ENCODE peak calls at places on chromosomes 2 and 18, in four cellular contexts. One of them, this sample, is unnamed.

GRCh38 chr2:37376421-37377186 is 32.2 kb downstream of the QPCT start:
- DNase-seq in suprapubic skin: peak
- DNase-seq in OCI-LY7: peak
- DNase-seq in HTR-8/SVneo: peak
- DNase-seq in this sample: no peak

GRCh38 chr2:71154798-71155197 is 24.4 kb downstream of the MPHOSPH10 start:
- DNase-seq in suprapubic skin: no peak
- DNase-seq in HTR-8/SVneo: peak
- DNase-seq in OCI-LY7: peak
- DNase-seq in this sample: no peak

GRCh38 chr2:48600204-48600813 is 17.3 kb upstream of the GTF2A1L start:
- DNase-seq in suprapubic skin: no peak
- DNase-seq in HTR-8/SVneo: peak
- DNase-seq in OCI-LY7: peak
- DNase-seq in this sample: no peak

GRCh38 chr18:21599585-21600525 is 649 bp downstream of the ESCO1 start:
- DNase-seq in OCI-LY7: peak
- DNase-seq in HTR-8/SVneo: peak
- DNase-seq in suprapubic skin: no peak
- DNase-seq in this sample: no peak

GRCh38 chr18:38900445-38900844 is 1334.8 kb upstream of the CELF4 start:
- DNase-seq in suprapubic skin: no peak
- DNase-seq in OCI-LY7: no peak
- DNase-seq in HTR-8/SVneo: no peak
- DNase-seq in this sample: no peak

GRCh38 chr18:711693-712400 is 583 bp downstream of the ENOSF1 start:
- DNase-seq in suprapubic skin: peak
- DNase-seq in HTR-8/SVneo: peak
- DNase-seq in OCI-LY7: peak
- DNase-seq in this sample: peak

GRCh38 chr2:54063967-54064535 is 51.4 kb upstream of the ACYP2 start:
- DNase-seq in HTR-8/SVneo: no peak
- DNase-seq in OCI-LY7: no peak
- DNase-seq in suprapubic skin: no peak
- DNase-seq in this sample: no peak

GRCh38 chr18:8349608-8350323 is 259.5 kb upstream of the RAB12 start:
- DNase-seq in HTR-8/SVneo: no peak
- DNase-seq in OCI-LY7: no peak
- DNase-seq in suprapubic skin: no peak
- DNase-seq in this sample: no peak

GRCh38 chr2:35614640-35615039 is 740.9 kb upstream of the CRIM1 start:
- DNase-seq in OCI-LY7: no peak
- DNase-seq in HTR-8/SVneo: no peak
- DNase-seq in suprapubic skin: no peak
- DNase-seq in this sample: no peak

GRCh38 chr2:74297391-74297790 is 45.8 kb downstream of the SLC4A5 start:
- DNase-seq in HTR-8/SVneo: no peak
- DNase-seq in OCI-LY7: peak
- DNase-seq in suprapubic skin: no peak
- DNase-seq in this sample: no peak

GRCh38 chr18:68837665-68838390 is 39.9 kb downstream of the CCDC102B start:
- DNase-seq in HTR-8/SVneo: no peak
- DNase-seq in suprapubic skin: no peak
- DNase-seq in OCI-LY7: no peak
- DNase-seq in this sample: no peak

GRCh38 chr2:101961287-101962242 is 30.2 kb upstream of the IL1R2 start:
- DNase-seq in suprapubic skin: peak
- DNase-seq in HTR-8/SVneo: no peak
- DNase-seq in OCI-LY7: no peak
- DNase-seq in this sample: peak

GRCh38 chr18:74288041-74288440 is 3.7 kb downstream of the CYB5A start:
- DNase-seq in suprapubic skin: no peak
- DNase-seq in OCI-LY7: no peak
- DNase-seq in HTR-8/SVneo: no peak
- DNase-seq in this sample: no peak

GRCh38 chr2:143954208-143954607 is 565.7 kb downstream of the ZEB2 start:
- DNase-seq in suprapubic skin: no peak
- DNase-seq in HTR-8/SVneo: no peak
- DNase-seq in OCI-LY7: no peak
- DNase-seq in this sample: no peak

GRCh38 chr2:16049406-16049805 is 109.1 kb downstream of the MYCN start:
- DNase-seq in OCI-LY7: no peak
- DNase-seq in HTR-8/SVneo: no peak
- DNase-seq in suprapubic skin: no peak
- DNase-seq in this sample: no peak

GRCh38 chr2:54516842-54517241 is 60.7 kb downstream of the SPTBN1 start:
- DNase-seq in HTR-8/SVneo: no peak
- DNase-seq in OCI-LY7: no peak
- DNase-seq in suprapubic skin: no peak
- DNase-seq in this sample: no peak

GRCh38 chr2:192016265-192016664 is 169.4 kb upstream of the CAVIN2 start:
- DNase-seq in HTR-8/SVneo: peak
- DNase-seq in OCI-LY7: no peak
- DNase-seq in suprapubic skin: no peak
- DNase-seq in this sample: no peak

GRCh38 chr2:64019083-64019974 is at the start of gene VPS54:
- DNase-seq in suprapubic skin: peak
- DNase-seq in HTR-8/SVneo: peak
- DNase-seq in OCI-LY7: peak
- DNase-seq in this sample: no peak

GRCh38 chr2:82795446-82795845 is 1663.6 kb downstream of the SUCLG1 start:
- DNase-seq in OCI-LY7: no peak
- DNase-seq in HTR-8/SVneo: peak
- DNase-seq in suprapubic skin: no peak
- DNase-seq in this sample: no peak

GRCh38 chr2:239462671-239463506 is 62.1 kb upstream of the HDAC4 start:
- DNase-seq in HTR-8/SVneo: no peak
- DNase-seq in OCI-LY7: no peak
- DNase-seq in suprapubic skin: peak
- DNase-seq in this sample: no peak

GRCh38 chr2:86350751-86351150 is 13.3 kb upstream of the REEP1 start:
- DNase-seq in HTR-8/SVneo: no peak
- DNase-seq in suprapubic skin: no peak
- DNase-seq in OCI-LY7: no peak
- DNase-seq in this sample: no peak

GRCh38 chr2:203498161-203498560 is 36.9 kb downstream of the RAPH1 start:
- DNase-seq in suprapubic skin: no peak
- DNase-seq in OCI-LY7: no peak
- DNase-seq in HTR-8/SVneo: peak
- DNase-seq in this sample: peak

GRCh38 chr2:186726938-186727337 is 33.1 kb downstream of the FAM171B start:
- DNase-seq in HTR-8/SVneo: no peak
- DNase-seq in OCI-LY7: no peak
- DNase-seq in suprapubic skin: no peak
- DNase-seq in this sample: peak

GRCh38 chr2:218343591-218343990 is 13.1 kb upstream of the CATIP start:
- DNase-seq in OCI-LY7: no peak
- DNase-seq in suprapubic skin: no peak
- DNase-seq in HTR-8/SVneo: no peak
- DNase-seq in this sample: peak

GRCh38 chr18:493974-494601 is 6.4 kb downstream of the COLEC12 start:
- DNase-seq in suprapubic skin: no peak
- DNase-seq in HTR-8/SVneo: no peak
- DNase-seq in OCI-LY7: no peak
- DNase-seq in this sample: no peak

GRCh38 chr2:199197448-199197847 is 260.3 kb downstream of the SATB2 start:
- DNase-seq in OCI-LY7: no peak
- DNase-seq in HTR-8/SVneo: no peak
- DNase-seq in suprapubic skin: no peak
- DNase-seq in this sample: no peak

GRCh38 chr2:43737097-43737854 is 36.6 kb upstream of the DYNC2LI1 start:
- DNase-seq in HTR-8/SVneo: peak
- DNase-seq in suprapubic skin: no peak
- DNase-seq in OCI-LY7: no peak
- DNase-seq in this sample: peak

GRCh38 chr2:200056105-200056504 is 100.7 kb downstream of the MAIP1 start:
- DNase-seq in OCI-LY7: no peak
- DNase-seq in suprapubic skin: no peak
- DNase-seq in HTR-8/SVneo: no peak
- DNase-seq in this sample: no peak

GRCh38 chr18:49878996-49879585 is 65.8 kb upstream of the ACAA2 start:
- DNase-seq in HTR-8/SVneo: no peak
- DNase-seq in OCI-LY7: no peak
- DNase-seq in suprapubic skin: no peak
- DNase-seq in this sample: no peak

GRCh38 chr2:174341301-174341994 is 6.7 kb downstream of the SP9 start:
- DNase-seq in OCI-LY7: peak
- DNase-seq in HTR-8/SVneo: peak
- DNase-seq in suprapubic skin: peak
- DNase-seq in this sample: no peak

GRCh38 chr2:85470850-85471800 is 52.6 kb downstream of the SH2D6 start:
- DNase-seq in OCI-LY7: no peak
- DNase-seq in HTR-8/SVneo: peak
- DNase-seq in suprapubic skin: no peak
- DNase-seq in this sample: no peak

GRCh38 chr18:10122116-10122515 is 208.3 kb downstream of the VAPA start:
- DNase-seq in suprapubic skin: no peak
- DNase-seq in HTR-8/SVneo: peak
- DNase-seq in OCI-LY7: no peak
- DNase-seq in this sample: peak

GRCh38 chr18:79629249-79629558 is 50.4 kb upstream of the CTDP1 start:
- DNase-seq in HTR-8/SVneo: no peak
- DNase-seq in suprapubic skin: peak
- DNase-seq in OCI-LY7: no peak
- DNase-seq in this sample: no peak

GRCh38 chr2:88690591-88691338 is 708 bp upstream of the RPIA start:
- DNase-seq in HTR-8/SVneo: no peak
- DNase-seq in suprapubic skin: no peak
- DNase-seq in OCI-LY7: peak
- DNase-seq in this sample: no peak

GRCh38 chr2:46803911-46804670 is 111.5 kb downstream of the MCFD2 start:
- DNase-seq in OCI-LY7: no peak
- DNase-seq in HTR-8/SVneo: peak
- DNase-seq in suprapubic skin: no peak
- DNase-seq in this sample: peak

GRCh38 chr2:229910832-229911412 is 10.9 kb downstream of the TRIP12 start:
- DNase-seq in OCI-LY7: peak
- DNase-seq in suprapubic skin: no peak
- DNase-seq in HTR-8/SVneo: peak
- DNase-seq in this sample: no peak

GRCh38 chr2:142222715-142223114 is 91.9 kb upstream of the LRP1B start:
- DNase-seq in OCI-LY7: no peak
- DNase-seq in suprapubic skin: no peak
- DNase-seq in HTR-8/SVneo: no peak
- DNase-seq in this sample: no peak

GRCh38 chr18:2139676-2140075 is 431.6 kb downstream of the METTL4 start:
- DNase-seq in OCI-LY7: no peak
- DNase-seq in suprapubic skin: no peak
- DNase-seq in HTR-8/SVneo: peak
- DNase-seq in this sample: no peak

This sample was measured in AG04449.